ENCODE peak calls at places on chromosome 18, in eight cellular contexts. One of them, this sample, is unnamed.
A peak's percentile ranks its signal among the peaks of the same experiment; 100 is the strongest.

GRCh38 chr18:50410894-50411293 is 36.0 kb downstream of the SKA1 start:
- DNase-seq in cardiac fibroblast: peak; percentile 69
- DNase-seq in upper lobe of right lung: no peak
- DNase-seq in adrenal gland: no peak
- DNase-seq in lower leg skin: no peak
- DNase-seq in cardiac muscle cell: peak; percentile 85
- DNase-seq in fibroblast of mammary gland: peak; percentile 68
- DNase-seq in HFF-Myc: no peak
- DNase-seq in this sample: no peak

GRCh38 chr18:62714671-62715438 is 486 bp upstream of the PHLPP1 start:
- DNase-seq in cardiac fibroblast: peak; percentile 100
- DNase-seq in upper lobe of right lung: peak; percentile 100
- DNase-seq in adrenal gland: peak; percentile 100
- DNase-seq in lower leg skin: peak; percentile 99
- DNase-seq in cardiac muscle cell: peak; percentile 100
- DNase-seq in fibroblast of mammary gland: peak; percentile 100
- DNase-seq in HFF-Myc: peak; percentile 97
- DNase-seq in this sample: peak; percentile 100

GRCh38 chr18:5546660-5547059 is 2.9 kb upstream of the EPB41L3 start:
- DNase-seq in cardiac fibroblast: peak; percentile 69
- DNase-seq in upper lobe of right lung: no peak
- DNase-seq in adrenal gland: peak; percentile 66
- DNase-seq in lower leg skin: peak; percentile 26
- DNase-seq in cardiac muscle cell: peak; percentile 82
- DNase-seq in fibroblast of mammary gland: peak; percentile 77
- DNase-seq in HFF-Myc: no peak
- DNase-seq in this sample: peak; percentile 72

GRCh38 chr18:8942909-8943545 is 159.5 kb upstream of the NDUFV2 start:
- DNase-seq in cardiac fibroblast: no peak
- DNase-seq in upper lobe of right lung: peak; percentile 75
- DNase-seq in adrenal gland: no peak
- DNase-seq in lower leg skin: no peak
- DNase-seq in cardiac muscle cell: no peak
- DNase-seq in fibroblast of mammary gland: no peak
- DNase-seq in HFF-Myc: no peak
- DNase-seq in this sample: no peak

GRCh38 chr18:48627216-48627615 is 88.4 kb downstream of the CTIF start:
- DNase-seq in cardiac fibroblast: peak; percentile 64
- DNase-seq in upper lobe of right lung: no peak
- DNase-seq in adrenal gland: no peak
- DNase-seq in lower leg skin: no peak
- DNase-seq in cardiac muscle cell: no peak
- DNase-seq in fibroblast of mammary gland: peak; percentile 45
- DNase-seq in HFF-Myc: no peak
- DNase-seq in this sample: no peak

GRCh38 chr18:63879684-63880083 is 7.8 kb upstream of the SERPINB2 start:
- DNase-seq in cardiac fibroblast: no peak
- DNase-seq in upper lobe of right lung: no peak
- DNase-seq in adrenal gland: no peak
- DNase-seq in lower leg skin: no peak
- DNase-seq in cardiac muscle cell: peak; percentile 29
- DNase-seq in fibroblast of mammary gland: peak; percentile 19
- DNase-seq in HFF-Myc: no peak
- DNase-seq in this sample: no peak

GRCh38 chr18:8967573-8967972 is 134.9 kb upstream of the NDUFV2 start:
- DNase-seq in cardiac fibroblast: no peak
- DNase-seq in upper lobe of right lung: no peak
- DNase-seq in adrenal gland: no peak
- DNase-seq in lower leg skin: no peak
- DNase-seq in cardiac muscle cell: no peak
- DNase-seq in fibroblast of mammary gland: no peak
- DNase-seq in HFF-Myc: no peak
- DNase-seq in this sample: no peak

GRCh38 chr18:27713037-27713726 is 463.7 kb downstream of the CDH2 start:
- DNase-seq in cardiac fibroblast: peak; percentile 62
- DNase-seq in upper lobe of right lung: no peak
- DNase-seq in adrenal gland: no peak
- DNase-seq in lower leg skin: no peak
- DNase-seq in cardiac muscle cell: peak; percentile 3
- DNase-seq in fibroblast of mammary gland: no peak
- DNase-seq in HFF-Myc: no peak
- DNase-seq in this sample: peak; percentile 59

GRCh38 chr18:33513027-33513426 is 65.0 kb upstream of the ASXL3 start:
- DNase-seq in cardiac fibroblast: no peak
- DNase-seq in upper lobe of right lung: no peak
- DNase-seq in adrenal gland: no peak
- DNase-seq in lower leg skin: no peak
- DNase-seq in cardiac muscle cell: no peak
- DNase-seq in fibroblast of mammary gland: no peak
- DNase-seq in HFF-Myc: no peak
- DNase-seq in this sample: no peak

GRCh38 chr18:6959110-6959509 is 158.5 kb downstream of the LAMA1 start:
- DNase-seq in cardiac fibroblast: peak; percentile 7
- DNase-seq in upper lobe of right lung: no peak
- DNase-seq in adrenal gland: no peak
- DNase-seq in lower leg skin: no peak
- DNase-seq in cardiac muscle cell: no peak
- DNase-seq in fibroblast of mammary gland: no peak
- DNase-seq in HFF-Myc: no peak
- DNase-seq in this sample: no peak

DNA sequence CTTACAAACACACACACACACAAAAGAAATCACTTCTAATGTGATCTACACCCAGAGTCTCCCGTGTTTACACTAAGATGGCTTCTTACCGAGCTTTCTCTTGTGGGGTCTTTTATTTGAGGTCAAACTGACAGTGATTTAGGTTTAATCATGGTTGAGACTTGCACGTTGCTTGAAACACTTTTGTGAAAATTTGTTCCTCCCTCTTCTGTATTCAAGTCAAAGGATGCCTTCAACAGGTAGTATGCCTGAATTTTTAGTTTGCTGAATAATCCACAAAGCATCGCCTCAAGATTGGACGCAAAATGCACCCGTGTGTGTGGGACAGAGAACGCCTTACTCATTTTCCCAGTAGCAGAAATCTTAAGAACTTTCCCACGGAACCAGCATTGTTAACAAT is 4.0 kb upstream of the ZNF516 start:
- DNase-seq in cardiac fibroblast: no peak
- DNase-seq in upper lobe of right lung: no peak
- DNase-seq in adrenal gland: no peak
- DNase-seq in lower leg skin: no peak
- DNase-seq in cardiac muscle cell: no peak
- DNase-seq in fibroblast of mammary gland: no peak
- DNase-seq in HFF-Myc: no peak
- DNase-seq in this sample: no peak
- H3K4me3 ChIP-seq in cardiac fibroblast: no peak overlapping the region
- H3K4me3 ChIP-seq in upper lobe of right lung: no peak overlapping the region
- H3K4me3 ChIP-seq in adrenal gland: no peak overlapping the region
- H3K4me3 ChIP-seq in lower leg skin: no peak overlapping the region
- H3K4me3 ChIP-seq in cardiac muscle cell: no peak overlapping the region
- H3K4me3 ChIP-seq in fibroblast of mammary gland: no peak overlapping the region
- H3K4me3 ChIP-seq in HFF-Myc: no peak overlapping the region
- H3K4me3 ChIP-seq in this sample: no peak overlapping the region

GRCh38 chr18:69367104-69367503 is 33.6 kb upstream of the DOK6 start:
- DNase-seq in cardiac fibroblast: no peak
- DNase-seq in upper lobe of right lung: no peak
- DNase-seq in adrenal gland: no peak
- DNase-seq in lower leg skin: no peak
- DNase-seq in cardiac muscle cell: no peak
- DNase-seq in fibroblast of mammary gland: no peak
- DNase-seq in HFF-Myc: no peak
- DNase-seq in this sample: no peak

GRCh38 chr18:69365658-69366057 is 35.0 kb upstream of the DOK6 start:
- DNase-seq in cardiac fibroblast: no peak
- DNase-seq in upper lobe of right lung: no peak
- DNase-seq in adrenal gland: no peak
- DNase-seq in lower leg skin: no peak
- DNase-seq in cardiac muscle cell: no peak
- DNase-seq in fibroblast of mammary gland: no peak
- DNase-seq in HFF-Myc: no peak
- DNase-seq in this sample: no peak
- TF ChIP-seq CTCF in cardiac fibroblast: no peak
- TF ChIP-seq CTCF in upper lobe of right lung: no peak
- TF ChIP-seq CTCF in adrenal gland: no peak
- TF ChIP-seq CTCF in lower leg skin: no peak
- TF ChIP-seq CTCF in cardiac muscle cell: no peak
- TF ChIP-seq CTCF in fibroblast of mammary gland: no peak
- TF ChIP-seq CTCF in HFF-Myc: no peak
- TF ChIP-seq CTCF in this sample: no peak

DNA sequence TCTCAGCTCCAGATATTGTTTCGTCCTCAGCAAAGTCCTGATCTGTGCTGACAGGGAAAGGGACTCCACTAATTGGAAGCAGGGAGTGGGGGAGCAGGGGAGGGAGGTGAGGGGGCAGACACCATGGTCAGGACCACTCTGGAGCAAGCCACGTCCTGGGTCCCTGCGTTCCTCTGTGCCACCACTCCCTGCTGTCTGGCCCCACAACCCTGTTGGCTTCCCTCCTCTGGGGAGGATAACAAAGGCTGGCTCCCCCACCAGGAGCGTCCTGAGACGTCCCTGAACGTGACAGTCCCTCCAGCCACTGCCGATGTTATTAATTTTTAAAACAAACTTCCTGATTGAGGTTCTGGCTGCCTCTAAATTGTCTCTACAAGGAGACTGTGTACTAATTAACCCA is 257.3 kb downstream of the SETBP1 start:
- DNase-seq in cardiac fibroblast: no peak
- DNase-seq in upper lobe of right lung: no peak
- DNase-seq in adrenal gland: no peak
- DNase-seq in lower leg skin: no peak
- DNase-seq in cardiac muscle cell: no peak
- DNase-seq in fibroblast of mammary gland: no peak
- DNase-seq in HFF-Myc: no peak
- DNase-seq in this sample: no peak
- H3K4me3 ChIP-seq in cardiac fibroblast: no peak overlapping the region
- H3K4me3 ChIP-seq in upper lobe of right lung: no peak overlapping the region
- H3K4me3 ChIP-seq in adrenal gland: no peak overlapping the region
- H3K4me3 ChIP-seq in lower leg skin: no peak overlapping the region
- H3K4me3 ChIP-seq in cardiac muscle cell: no peak overlapping the region
- H3K4me3 ChIP-seq in fibroblast of mammary gland: no peak overlapping the region
- H3K4me3 ChIP-seq in HFF-Myc: no peak overlapping the region
- H3K4me3 ChIP-seq in this sample: no peak overlapping the region

DNA sequence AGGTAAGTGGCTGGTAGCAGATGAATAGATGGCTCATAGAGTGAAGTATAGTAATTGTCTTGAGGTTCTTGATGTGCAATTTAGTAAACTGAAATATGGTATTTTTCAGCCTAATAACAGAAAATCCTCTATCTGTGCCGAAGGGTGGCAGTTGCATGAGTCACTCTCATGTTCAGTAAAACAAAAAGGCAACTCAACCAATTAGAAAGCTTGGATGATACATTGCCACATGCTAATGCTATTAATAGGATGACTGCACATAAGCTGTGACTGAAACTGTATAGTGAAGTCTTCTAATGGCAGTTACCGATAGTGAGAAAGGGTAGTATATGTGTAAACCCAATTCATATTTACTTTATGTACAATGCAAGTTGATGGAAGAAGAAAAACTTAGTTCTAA is 52.2 kb downstream of the DCC start:
- DNase-seq in cardiac fibroblast: no peak
- DNase-seq in upper lobe of right lung: no peak
- DNase-seq in adrenal gland: no peak
- DNase-seq in lower leg skin: no peak
- DNase-seq in cardiac muscle cell: no peak
- DNase-seq in fibroblast of mammary gland: peak; percentile 1
- DNase-seq in HFF-Myc: no peak
- DNase-seq in this sample: no peak
- TF ChIP-seq CTCF in cardiac fibroblast: no peak
- TF ChIP-seq CTCF in upper lobe of right lung: no peak
- TF ChIP-seq CTCF in adrenal gland: no peak
- TF ChIP-seq CTCF in lower leg skin: no peak
- TF ChIP-seq CTCF in cardiac muscle cell: no peak
- TF ChIP-seq CTCF in fibroblast of mammary gland: no peak
- TF ChIP-seq CTCF in HFF-Myc: no peak
- TF ChIP-seq CTCF in this sample: no peak

DNA sequence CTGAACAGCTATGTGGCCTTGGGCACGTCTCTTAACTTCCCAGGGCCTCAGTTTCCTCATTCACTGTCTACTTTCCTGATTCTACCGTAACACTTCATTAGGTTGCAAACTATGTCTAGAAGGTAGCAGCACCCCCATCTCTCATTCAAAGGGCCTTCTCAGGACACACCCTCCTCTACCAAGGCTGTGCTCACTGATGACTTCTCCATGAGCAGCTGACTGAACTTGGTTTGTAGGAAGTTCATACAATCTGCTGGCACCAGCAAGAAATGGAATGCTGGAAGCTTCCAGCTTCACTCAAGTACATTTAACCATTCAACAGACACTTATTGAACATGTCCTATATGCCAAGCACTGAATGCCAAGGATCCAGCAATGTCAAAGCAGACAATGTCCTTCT is 250.8 kb upstream of the CTAGE1 start:
- DNase-seq in cardiac fibroblast: peak; percentile 51
- DNase-seq in upper lobe of right lung: no peak
- DNase-seq in adrenal gland: no peak
- DNase-seq in lower leg skin: no peak
- DNase-seq in cardiac muscle cell: peak; percentile 24
- DNase-seq in fibroblast of mammary gland: no peak
- DNase-seq in HFF-Myc: no peak
- DNase-seq in this sample: no peak
- H3K4me3 ChIP-seq in cardiac fibroblast: no peak overlapping the region
- H3K4me3 ChIP-seq in upper lobe of right lung: no peak overlapping the region
- H3K4me3 ChIP-seq in adrenal gland: no peak overlapping the region
- H3K4me3 ChIP-seq in lower leg skin: no peak overlapping the region
- H3K4me3 ChIP-seq in cardiac muscle cell: no peak overlapping the region
- H3K4me3 ChIP-seq in fibroblast of mammary gland: no peak overlapping the region
- H3K4me3 ChIP-seq in HFF-Myc: no peak overlapping the region
- H3K4me3 ChIP-seq in this sample: no peak overlapping the region

DNA sequence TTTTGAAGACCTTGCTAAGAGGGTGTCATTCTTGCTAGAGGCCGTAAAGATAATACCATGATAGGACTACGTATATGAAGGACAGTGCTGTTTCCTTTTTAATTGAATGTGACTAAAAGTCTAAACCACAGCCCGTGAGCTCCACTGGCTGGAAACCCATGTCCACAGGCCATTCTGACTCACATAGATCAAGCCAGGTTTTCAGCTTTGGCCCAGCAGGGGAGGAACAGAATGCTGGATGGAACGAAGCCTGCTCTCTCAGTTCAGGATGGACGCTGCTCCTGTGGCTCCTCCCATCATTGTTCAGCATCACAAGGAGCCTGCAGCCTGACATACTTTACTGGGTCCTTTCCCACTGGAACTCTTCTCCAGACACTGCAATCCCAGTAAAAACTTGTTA is 47.6 kb downstream of the ALPK2 start:
- DNase-seq in cardiac fibroblast: peak; percentile 90
- DNase-seq in upper lobe of right lung: no peak
- DNase-seq in adrenal gland: no peak
- DNase-seq in lower leg skin: no peak
- DNase-seq in cardiac muscle cell: peak; percentile 83
- DNase-seq in fibroblast of mammary gland: peak; percentile 96
- DNase-seq in HFF-Myc: no peak
- DNase-seq in this sample: peak; percentile 97
- TF ChIP-seq CTCF in cardiac fibroblast: peak; percentile 26
- TF ChIP-seq CTCF in upper lobe of right lung: no peak
- TF ChIP-seq CTCF in adrenal gland: no peak
- TF ChIP-seq CTCF in lower leg skin: no peak
- TF ChIP-seq CTCF in cardiac muscle cell: peak; percentile 10
- TF ChIP-seq CTCF in fibroblast of mammary gland: peak; percentile 37
- TF ChIP-seq CTCF in HFF-Myc: peak; percentile 19
- TF ChIP-seq CTCF in this sample: peak; percentile 14